ENCODE peak calls at places on chromosomes 16 and 17, in four cellular contexts. One of them, this sample, is unnamed.

GRCh38 chr16:19523559-19524355 is at the start of gene CCP110:
- DNase-seq in H1: peak
- DNase-seq in A549: peak
- DNase-seq in HepG2: peak
- DNase-seq in this sample: peak

GRCh38 chr17:5413682-5414081 is 5.8 kb downstream of the NUP88 start:
- DNase-seq in H1: no peak
- DNase-seq in A549: no peak
- DNase-seq in HepG2: no peak
- DNase-seq in this sample: no peak

GRCh38 chr17:75392559-75392958 is 12.9 kb downstream of the GRB2 start:
- DNase-seq in H1: no peak
- DNase-seq in A549: no peak
- DNase-seq in HepG2: no peak
- DNase-seq in this sample: no peak

GRCh38 chr17:34703533-34703932 is 124.2 kb downstream of the TMEM132E start:
- DNase-seq in H1: no peak
- DNase-seq in A549: no peak
- DNase-seq in HepG2: peak
- DNase-seq in this sample: peak

GRCh38 chr17:7839890-7840260 is 5.9 kb downstream of the KDM6B start:
- DNase-seq in H1: no peak
- DNase-seq in A549: peak
- DNase-seq in HepG2: peak
- DNase-seq in this sample: peak

GRCh38 chr17:39960406-39961053 is 2.3 kb upstream of the GSDMA start:
- DNase-seq in H1: no peak
- DNase-seq in A549: no peak
- DNase-seq in HepG2: peak
- DNase-seq in this sample: no peak

GRCh38 chr17:14042411-14042810 is 26.9 kb upstream of the COX10 start:
- DNase-seq in H1: no peak
- DNase-seq in A549: no peak
- DNase-seq in HepG2: no peak
- DNase-seq in this sample: no peak

GRCh38 chr17:44216173-44216572 is 3.3 kb downstream of the UBTF start:
- DNase-seq in H1: no peak
- DNase-seq in A549: no peak
- DNase-seq in HepG2: no peak
- DNase-seq in this sample: no peak

GRCh38 chr16:10318798-10319500 is 66.9 kb upstream of the ATF7IP2 start:
- DNase-seq in H1: no peak
- DNase-seq in A549: no peak
- DNase-seq in HepG2: peak
- DNase-seq in this sample: no peak

GRCh38 chr17:76074390-76075363 is at the start of gene GALR2:
- DNase-seq in H1: no peak
- DNase-seq in A549: peak
- DNase-seq in HepG2: no peak
- DNase-seq in this sample: no peak

GRCh38 chr17:16091773-16092172 is 92.1 kb downstream of the TTC19 start:
- DNase-seq in H1: no peak
- DNase-seq in A549: no peak
- DNase-seq in HepG2: no peak
- DNase-seq in this sample: peak

GRCh38 chr16:10362077-10362863 is 23.6 kb upstream of the ATF7IP2 start:
- DNase-seq in H1: no peak
- DNase-seq in A549: no peak
- DNase-seq in HepG2: peak
- DNase-seq in this sample: peak

GRCh38 chr17:82752371-82753200 is 721 bp downstream of the TBCD start:
- DNase-seq in H1: no peak
- DNase-seq in A549: peak
- DNase-seq in HepG2: no peak
- DNase-seq in this sample: peak

GRCh38 chr17:38881600-38882191 is 11.8 kb downstream of the LASP1 start:
- DNase-seq in H1: no peak
- DNase-seq in A549: no peak
- DNase-seq in HepG2: no peak
- DNase-seq in this sample: peak

GRCh38 chr17:36931697-36932382 is 5.4 kb upstream of the LHX1 start:
- DNase-seq in H1: no peak
- DNase-seq in A549: no peak
- DNase-seq in HepG2: no peak
- DNase-seq in this sample: no peak

GRCh38 chr16:4365014-4365406 is 6.6 kb upstream of the VASN start:
- DNase-seq in H1: no peak
- DNase-seq in A549: no peak
- DNase-seq in HepG2: no peak
- DNase-seq in this sample: no peak

GRCh38 chr17:38613981-38614779 is 8.4 kb upstream of the SRCIN1 start:
- DNase-seq in H1: no peak
- DNase-seq in A549: no peak
- DNase-seq in HepG2: peak
- DNase-seq in this sample: no peak

GRCh38 chr16:35431829-35432663 is 1972.6 kb downstream of the TP53TG3F start:
- DNase-seq in H1: no peak
- DNase-seq in A549: no peak
- DNase-seq in HepG2: no peak
- DNase-seq in this sample: peak

GRCh38 chr17:45841883-45842525 is 2.7 kb upstream of the SPPL2C start:
- DNase-seq in H1: no peak
- DNase-seq in A549: no peak
- DNase-seq in HepG2: no peak
- DNase-seq in this sample: no peak

GRCh38 chr17:80938556-80938955 is 53.1 kb upstream of the CHMP6 start:
- DNase-seq in H1: no peak
- DNase-seq in A549: no peak
- DNase-seq in HepG2: no peak
- DNase-seq in this sample: no peak

GRCh38 chr16:11256657-11257130 is 690 bp upstream of the SOCS1 start:
- DNase-seq in H1: no peak
- DNase-seq in A549: peak
- DNase-seq in HepG2: no peak
- DNase-seq in this sample: no peak

GRCh38 chr17:56597495-56597990 is 4.0 kb downstream of the NOG start:
- DNase-seq in H1: no peak
- DNase-seq in A549: no peak
- DNase-seq in HepG2: no peak
- DNase-seq in this sample: no peak

GRCh38 chr17:51455931-51456330 is 195.6 kb downstream of the UTP18 start:
- DNase-seq in H1: no peak
- DNase-seq in A549: no peak
- DNase-seq in HepG2: no peak
- DNase-seq in this sample: no peak

GRCh38 chr16:65123846-65124513 is 2.1 kb upstream of the CDH11 start:
- DNase-seq in H1: no peak
- DNase-seq in A549: no peak
- DNase-seq in HepG2: no peak
- DNase-seq in this sample: no peak

GRCh38 chr16:65122974-65123845 is 1.3 kb upstream of the CDH11 start:
- DNase-seq in H1: no peak
- DNase-seq in A549: no peak
- DNase-seq in HepG2: no peak
- DNase-seq in this sample: no peak

GRCh38 chr16:65120811-65121721 is 797 bp downstream of the CDH11 start:
- DNase-seq in H1: no peak
- DNase-seq in A549: no peak
- DNase-seq in HepG2: no peak
- DNase-seq in this sample: no peak

GRCh38 chr16:65122724-65122973 is 786 bp upstream of the CDH11 start:
- DNase-seq in H1: no peak
- DNase-seq in A549: no peak
- DNase-seq in HepG2: no peak
- DNase-seq in this sample: no peak

GRCh38 chr16:65121870-65122723 is at the start of gene CDH11:
- DNase-seq in H1: no peak
- DNase-seq in A549: no peak
- DNase-seq in HepG2: no peak
- DNase-seq in this sample: no peak
- TF ChIP-seq RNF2 in H1: no peak
- TF ChIP-seq RNF2 in A549: no peak
- TF ChIP-seq RNF2 in HepG2: no peak
- TF ChIP-seq RNF2 in this sample: no peak

GRCh38 chr17:17682293-17682736 is 1.1 kb downstream of the RAI1 start:
- DNase-seq in H1: no peak
- DNase-seq in A549: peak
- DNase-seq in HepG2: no peak
- DNase-seq in this sample: peak

GRCh38 chr17:17681744-17682292 is 560 bp downstream of the RAI1 start:
- DNase-seq in H1: no peak
- DNase-seq in A549: no peak
- DNase-seq in HepG2: no peak
- DNase-seq in this sample: peak

GRCh38 chr17:17681187-17681743 is at the start of gene RAI1:
- DNase-seq in H1: no peak
- DNase-seq in A549: peak
- DNase-seq in HepG2: peak
- DNase-seq in this sample: peak

GRCh38 chr17:17683710-17684365 is 2.6 kb downstream of the RAI1 start:
- DNase-seq in H1: no peak
- DNase-seq in A549: no peak
- DNase-seq in HepG2: no peak
- DNase-seq in this sample: no peak

DNA sequence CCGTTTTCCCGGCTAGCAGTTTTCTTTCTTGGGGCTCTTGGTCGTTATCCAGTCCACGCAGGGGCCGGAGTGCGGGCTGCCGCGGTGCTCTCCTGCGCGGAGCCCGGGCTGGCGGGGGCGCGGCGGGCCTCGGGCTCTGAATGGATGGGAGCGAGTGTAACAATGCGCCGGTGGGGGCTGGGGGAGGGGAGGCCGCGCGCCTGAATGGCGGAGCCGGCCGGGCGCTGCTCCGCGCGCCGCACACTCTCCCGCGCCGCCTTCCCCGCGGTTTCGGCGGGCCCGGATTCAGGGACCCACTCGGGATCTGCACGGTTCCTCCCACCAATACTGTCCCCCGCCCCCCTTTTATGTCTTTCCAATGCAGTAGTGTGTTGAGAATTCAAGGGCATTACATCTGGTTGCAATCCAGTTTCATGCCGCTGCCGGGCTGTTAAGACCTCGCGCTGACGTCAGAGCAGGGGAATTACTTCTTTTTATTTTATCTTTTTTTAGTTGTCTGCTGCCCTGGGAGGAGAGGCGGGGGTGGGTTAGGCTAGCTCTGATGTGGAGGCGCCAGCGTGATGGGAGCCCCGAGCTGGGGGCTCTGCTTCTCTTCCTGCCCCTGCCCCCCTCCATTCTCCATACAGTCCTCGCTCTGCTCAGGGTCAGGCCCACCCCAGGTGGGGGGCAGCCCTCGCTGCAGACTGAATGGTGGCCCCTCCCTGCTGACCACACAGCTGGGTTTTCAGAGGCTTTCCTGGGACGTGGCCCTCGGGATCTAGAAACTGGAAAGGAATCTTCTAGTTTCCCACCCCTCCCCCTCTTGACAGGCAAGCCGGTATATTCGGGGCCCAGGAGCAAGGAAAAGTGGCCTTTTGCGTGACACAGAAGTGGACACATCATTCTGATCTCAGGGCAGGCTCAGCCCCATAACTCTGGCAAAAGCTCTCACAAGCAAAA is 1.7 kb downstream of the RAI1 start:
- DNase-seq in H1: no peak
- DNase-seq in A549: peak
- DNase-seq in HepG2: no peak
- DNase-seq in this sample: peak
- TF ChIP-seq RNF2 in H1: no peak
- TF ChIP-seq RNF2 in A549: no peak
- TF ChIP-seq RNF2 in HepG2: no peak
- TF ChIP-seq RNF2 in this sample: no peak

DNA sequence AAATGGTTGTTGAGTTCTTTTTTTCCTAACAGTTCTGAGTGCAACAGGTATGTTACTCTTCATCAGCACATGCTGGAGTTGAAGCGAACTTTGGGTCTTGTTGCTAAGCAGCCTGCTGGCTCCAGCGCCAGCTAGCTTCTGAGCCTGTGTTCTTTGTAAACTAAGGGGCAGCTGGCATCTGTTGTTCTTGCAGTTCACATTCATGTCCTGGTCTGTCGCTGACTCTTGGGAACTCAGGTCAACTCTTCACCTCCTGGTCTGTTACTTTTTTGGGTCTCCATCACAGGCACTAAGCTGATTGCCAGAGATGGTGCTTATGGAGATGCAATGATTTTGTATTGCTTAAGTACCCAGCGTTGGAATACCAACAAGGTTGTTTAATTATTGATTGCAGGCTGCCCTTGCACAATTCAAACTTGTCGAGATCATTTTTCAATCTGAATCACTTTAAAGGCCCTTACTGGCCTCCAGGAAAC is 40.8 kb downstream of the USP10 start:
- DNase-seq in H1: no peak
- DNase-seq in A549: no peak
- DNase-seq in HepG2: peak
- DNase-seq in this sample: no peak
- TF ChIP-seq RNF2 in H1: no peak
- TF ChIP-seq RNF2 in A549: no peak
- TF ChIP-seq RNF2 in HepG2: no peak
- TF ChIP-seq RNF2 in this sample: no peak

GRCh38 chr17:55261311-55261710 is 3.4 kb upstream of the HLF start:
- DNase-seq in H1: no peak
- DNase-seq in A549: no peak
- DNase-seq in HepG2: no peak
- DNase-seq in this sample: no peak

GRCh38 chr17:55264273-55264639 is 504 bp upstream of the HLF start:
- DNase-seq in H1: no peak
- DNase-seq in A549: no peak
- DNase-seq in HepG2: no peak
- DNase-seq in this sample: no peak

GRCh38 chr17:55264640-55265298 is at the start of gene HLF:
- DNase-seq in H1: peak
- DNase-seq in A549: peak
- DNase-seq in HepG2: peak
- DNase-seq in this sample: peak

GRCh38 chr17:55265434-55266021 is 768 bp downstream of the HLF start:
- DNase-seq in H1: no peak
- DNase-seq in A549: no peak
- DNase-seq in HepG2: no peak
- DNase-seq in this sample: no peak

DNA sequence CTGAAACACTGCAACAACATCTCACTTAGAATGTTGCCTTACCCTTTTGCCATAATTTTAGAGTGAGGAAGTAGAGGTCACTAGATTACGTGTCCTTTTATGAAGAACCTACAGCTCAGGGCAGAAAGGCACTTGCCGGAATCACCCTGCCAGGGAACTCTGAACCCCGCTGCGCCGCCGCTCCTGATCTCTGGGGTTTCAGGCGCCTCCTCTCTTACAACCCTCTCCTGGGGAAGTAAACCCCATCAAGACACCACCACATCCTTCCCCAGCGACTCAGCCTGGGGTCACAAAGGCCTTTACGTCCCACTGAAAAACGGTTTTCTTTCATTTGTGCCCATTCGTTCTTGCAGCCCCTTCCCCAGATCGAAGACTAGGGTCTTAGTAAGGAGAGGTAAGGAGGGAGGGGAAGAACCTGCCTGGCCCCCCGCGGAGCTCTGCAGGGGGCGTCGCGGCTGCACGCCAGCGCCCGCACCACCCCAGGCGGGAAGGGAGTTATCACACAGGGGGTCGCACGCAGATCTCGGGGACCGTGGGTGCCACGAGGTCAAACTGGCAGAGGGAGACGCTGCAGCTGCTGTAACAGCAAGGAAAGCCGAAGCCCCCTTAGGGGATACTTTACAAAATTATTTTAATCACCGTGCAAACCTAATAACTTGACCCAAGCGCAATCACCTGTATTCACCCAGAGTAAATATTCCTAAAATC is 1.0 kb upstream of the HLF start:
- DNase-seq in H1: no peak
- DNase-seq in A549: no peak
- DNase-seq in HepG2: no peak
- DNase-seq in this sample: no peak
- TF ChIP-seq RNF2 in H1: peak
- TF ChIP-seq RNF2 in A549: no peak
- TF ChIP-seq RNF2 in HepG2: no peak
- TF ChIP-seq RNF2 in this sample: no peak

This sample was measured in K562.